ENCODE peak calls at places on chromosomes 5 and 9, in four cellular contexts. One of them, this sample, is unnamed.

GRCh38 chr5:10639846-10640368 is 76.0 kb downstream of the ANKRD33B start:
- DNase-seq in gastrocnemius medialis: no peak
- DNase-seq in PC-3: no peak
- DNase-seq in left ventricle myocardium inferior: no peak
- DNase-seq in this sample: no peak

GRCh38 chr5:55864606-55865541 is 13.7 kb downstream of the IL31RA start:
- DNase-seq in gastrocnemius medialis: no peak
- DNase-seq in PC-3: no peak
- DNase-seq in left ventricle myocardium inferior: no peak
- DNase-seq in this sample: peak

GRCh38 chr5:54553659-54554207 is 36.2 kb downstream of the SNX18 start:
- DNase-seq in gastrocnemius medialis: no peak
- DNase-seq in PC-3: no peak
- DNase-seq in left ventricle myocardium inferior: no peak
- DNase-seq in this sample: no peak

GRCh38 chr9:93126825-93127368 is 7.2 kb downstream of the NINJ1 start:
- DNase-seq in gastrocnemius medialis: no peak
- DNase-seq in PC-3: no peak
- DNase-seq in left ventricle myocardium inferior: peak
- DNase-seq in this sample: no peak

GRCh38 chr9:26228273-26228672 is 550.0 kb upstream of the TUSC1 start:
- DNase-seq in gastrocnemius medialis: no peak
- DNase-seq in PC-3: no peak
- DNase-seq in left ventricle myocardium inferior: no peak
- DNase-seq in this sample: no peak

GRCh38 chr5:14928661-14929060 is 57.1 kb upstream of the ANKH start:
- DNase-seq in gastrocnemius medialis: no peak
- DNase-seq in PC-3: peak
- DNase-seq in left ventricle myocardium inferior: no peak
- DNase-seq in this sample: peak

GRCh38 chr9:136700959-136701664 is 11.3 kb upstream of the DIPK1B start:
- DNase-seq in gastrocnemius medialis: no peak
- DNase-seq in PC-3: no peak
- DNase-seq in left ventricle myocardium inferior: no peak
- DNase-seq in this sample: no peak

GRCh38 chr9:111759762-111760639 is 34.7 kb downstream of the SHOC1 start:
- DNase-seq in gastrocnemius medialis: no peak
- DNase-seq in PC-3: peak
- DNase-seq in left ventricle myocardium inferior: no peak
- DNase-seq in this sample: peak

GRCh38 chr5:139954022-139954421 is 89.1 kb downstream of the NRG2 start:
- DNase-seq in gastrocnemius medialis: no peak
- DNase-seq in PC-3: no peak
- DNase-seq in left ventricle myocardium inferior: no peak
- DNase-seq in this sample: no peak

GRCh38 chr5:68382640-68383039 is 167.1 kb downstream of the PIK3R1 start:
- DNase-seq in gastrocnemius medialis: no peak
- DNase-seq in PC-3: no peak
- DNase-seq in left ventricle myocardium inferior: no peak
- DNase-seq in this sample: peak

GRCh38 chr9:133955821-133956411 is 36.2 kb downstream of the VAV2 start:
- DNase-seq in gastrocnemius medialis: no peak
- DNase-seq in PC-3: no peak
- DNase-seq in left ventricle myocardium inferior: no peak
- DNase-seq in this sample: peak

GRCh38 chr5:140114341-140115185 is 654 bp downstream of the PURA start:
- DNase-seq in gastrocnemius medialis: peak
- DNase-seq in PC-3: peak
- DNase-seq in left ventricle myocardium inferior: peak
- DNase-seq in this sample: peak

GRCh38 chr9:89532478-89532877 is 34.6 kb upstream of the SEMA4D start:
- DNase-seq in gastrocnemius medialis: no peak
- DNase-seq in PC-3: no peak
- DNase-seq in left ventricle myocardium inferior: no peak
- DNase-seq in this sample: no peak

GRCh38 chr9:2231831-2232230 is 216.7 kb downstream of the SMARCA2 start:
- DNase-seq in gastrocnemius medialis: no peak
- DNase-seq in PC-3: no peak
- DNase-seq in left ventricle myocardium inferior: no peak
- DNase-seq in this sample: peak

GRCh38 chr5:181218795-181219124 is 4.3 kb upstream of the TRIM41 start:
- DNase-seq in gastrocnemius medialis: no peak
- DNase-seq in PC-3: no peak
- DNase-seq in left ventricle myocardium inferior: no peak
- DNase-seq in this sample: peak

GRCh38 chr9:4569101-4569500 is 78.8 kb downstream of the SLC1A1 start:
- DNase-seq in gastrocnemius medialis: no peak
- DNase-seq in PC-3: no peak
- DNase-seq in left ventricle myocardium inferior: no peak
- DNase-seq in this sample: no peak

GRCh38 chr5:139668924-139669680 is 21.0 kb downstream of the CXXC5 start:
- DNase-seq in gastrocnemius medialis: no peak
- DNase-seq in PC-3: no peak
- DNase-seq in left ventricle myocardium inferior: no peak
- DNase-seq in this sample: no peak

GRCh38 chr5:135487839-135488514 is 35.8 kb upstream of the TIFAB start:
- DNase-seq in gastrocnemius medialis: no peak
- DNase-seq in PC-3: no peak
- DNase-seq in left ventricle myocardium inferior: no peak
- DNase-seq in this sample: no peak

GRCh38 chr5:135486679-135487395 is 34.7 kb upstream of the TIFAB start:
- DNase-seq in gastrocnemius medialis: no peak
- DNase-seq in PC-3: no peak
- DNase-seq in left ventricle myocardium inferior: no peak
- DNase-seq in this sample: no peak

GRCh38 chr5:135490245-135491037 is 38.3 kb upstream of the TIFAB start:
- DNase-seq in gastrocnemius medialis: no peak
- DNase-seq in PC-3: no peak
- DNase-seq in left ventricle myocardium inferior: no peak
- DNase-seq in this sample: peak

GRCh38 chr5:135489466-135490244 is 37.5 kb upstream of the TIFAB start:
- DNase-seq in gastrocnemius medialis: no peak
- DNase-seq in PC-3: no peak
- DNase-seq in left ventricle myocardium inferior: no peak
- DNase-seq in this sample: no peak

DNA sequence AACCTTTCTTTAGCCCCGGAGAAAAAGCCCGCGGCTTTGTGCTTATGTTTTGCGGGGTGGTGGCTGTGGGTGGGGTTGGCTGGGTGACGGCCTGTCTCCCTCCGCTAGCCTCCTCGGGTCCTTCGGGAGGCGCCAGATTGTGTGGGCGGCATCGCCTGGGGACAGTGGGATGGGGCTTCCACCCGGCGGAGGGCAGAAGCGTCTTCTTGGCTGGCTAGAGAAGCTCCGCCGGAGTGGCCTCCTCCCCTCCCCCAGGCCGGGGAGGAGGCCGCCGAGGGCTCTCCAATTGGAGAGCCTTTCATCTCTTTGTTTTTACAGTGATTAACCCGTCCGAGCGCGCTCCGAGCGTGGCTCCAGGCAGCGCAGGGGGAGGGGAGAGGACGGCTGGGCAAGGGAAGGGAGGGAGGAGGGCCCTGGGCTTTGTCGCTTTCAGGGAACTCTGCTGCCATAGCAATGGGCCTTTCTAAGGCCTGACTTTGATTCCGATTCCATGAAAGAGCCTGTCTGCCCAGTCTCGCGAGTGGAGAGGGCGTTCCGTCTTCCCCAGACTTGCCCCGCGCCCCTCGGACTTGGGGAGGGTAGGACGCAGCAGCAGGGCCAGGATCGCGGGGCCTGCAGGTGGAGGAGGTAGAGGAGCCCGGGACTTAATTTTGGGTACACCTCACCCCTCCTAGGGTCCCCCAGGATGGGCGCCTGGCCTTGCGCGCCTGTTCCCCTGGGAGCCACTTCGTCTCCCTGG is 36.7 kb upstream of the TIFAB start:
- DNase-seq in gastrocnemius medialis: no peak
- DNase-seq in PC-3: peak
- DNase-seq in left ventricle myocardium inferior: no peak
- DNase-seq in this sample: peak
- H3K4me3 ChIP-seq in gastrocnemius medialis: peak
- H3K4me3 ChIP-seq in PC-3: peak
- H3K4me3 ChIP-seq in left ventricle myocardium inferior: peak
- H3K4me3 ChIP-seq in this sample: peak

DNA sequence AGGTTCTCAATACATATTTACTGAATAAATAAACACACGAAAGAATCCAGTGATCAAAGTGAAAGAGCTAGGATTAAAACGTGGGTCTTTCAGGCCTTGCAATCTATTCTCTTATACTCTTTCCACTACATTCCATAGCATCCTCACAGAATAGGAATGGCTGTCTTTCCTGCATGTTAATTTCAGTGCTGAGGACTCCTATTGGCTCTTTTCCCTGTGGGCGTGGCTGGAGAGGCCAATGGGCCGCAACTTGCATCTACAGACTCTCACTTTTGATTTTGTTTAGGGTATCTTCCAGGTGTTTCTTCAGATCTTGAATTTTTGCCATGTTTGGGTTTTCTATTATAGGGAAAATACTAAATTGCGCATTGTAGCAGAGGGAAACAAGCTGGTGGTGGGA is 93.8 kb downstream of the GCNT1 start:
- DNase-seq in gastrocnemius medialis: no peak
- DNase-seq in PC-3: no peak
- DNase-seq in left ventricle myocardium inferior: no peak
- DNase-seq in this sample: no peak
- TF ChIP-seq CTCF in gastrocnemius medialis: no peak
- TF ChIP-seq CTCF in PC-3: no peak
- TF ChIP-seq CTCF in left ventricle myocardium inferior: no peak
- TF ChIP-seq CTCF in this sample: no peak

GRCh38 chr9:87551692-87552303 is 54.1 kb downstream of the DAPK1 start:
- DNase-seq in gastrocnemius medialis: no peak
- DNase-seq in PC-3: no peak
- DNase-seq in left ventricle myocardium inferior: no peak
- DNase-seq in this sample: no peak

GRCh38 chr9:87549774-87550173 is 52.1 kb downstream of the DAPK1 start:
- DNase-seq in gastrocnemius medialis: no peak
- DNase-seq in PC-3: no peak
- DNase-seq in left ventricle myocardium inferior: no peak
- DNase-seq in this sample: no peak

GRCh38 chr9:87547665-87548064 is 50.0 kb downstream of the DAPK1 start:
- DNase-seq in gastrocnemius medialis: no peak
- DNase-seq in PC-3: peak
- DNase-seq in left ventricle myocardium inferior: no peak
- DNase-seq in this sample: no peak

GRCh38 chr9:87548159-87548558 is 50.5 kb downstream of the DAPK1 start:
- DNase-seq in gastrocnemius medialis: no peak
- DNase-seq in PC-3: no peak
- DNase-seq in left ventricle myocardium inferior: no peak
- DNase-seq in this sample: no peak

DNA sequence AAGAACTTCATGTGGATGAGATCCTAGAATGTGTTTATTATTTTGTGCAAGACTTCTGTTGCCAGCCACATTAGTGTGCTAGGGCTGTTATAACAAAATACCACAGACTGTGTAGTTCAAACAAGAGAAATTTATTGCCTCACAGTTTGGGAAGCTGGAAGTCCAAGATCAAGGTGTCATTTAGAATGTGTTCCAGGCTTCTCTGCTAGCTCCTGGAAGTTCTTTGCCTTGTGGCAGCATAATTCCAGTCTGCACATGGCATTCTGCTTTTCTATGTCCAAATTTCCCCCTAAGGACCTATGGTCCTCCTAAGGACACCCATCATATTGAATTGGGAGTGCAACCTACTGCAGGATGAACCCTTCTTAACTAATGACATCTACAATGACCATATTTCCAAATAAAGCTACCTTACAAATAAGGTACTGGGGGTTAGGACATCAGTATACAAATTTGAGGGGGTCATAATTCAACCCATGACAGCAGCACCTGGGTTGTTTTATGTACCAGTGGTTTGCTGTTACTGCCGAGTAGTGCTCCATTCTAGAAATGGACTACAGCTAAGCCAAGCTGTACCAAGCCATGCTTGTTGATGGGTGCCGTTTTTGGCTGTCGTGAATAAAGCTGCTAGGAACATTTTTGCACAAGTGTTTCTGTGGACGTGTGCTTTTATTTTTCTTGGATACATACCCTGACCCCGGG is 52.7 kb downstream of the DAPK1 start:
- DNase-seq in gastrocnemius medialis: no peak
- DNase-seq in PC-3: no peak
- DNase-seq in left ventricle myocardium inferior: no peak
- DNase-seq in this sample: no peak
- H3K4me3 ChIP-seq in gastrocnemius medialis: no peak
- H3K4me3 ChIP-seq in PC-3: no peak
- H3K4me3 ChIP-seq in left ventricle myocardium inferior: no peak
- H3K4me3 ChIP-seq in this sample: no peak

GRCh38 chr5:132468665-132469379 is 21.8 kb downstream of the IRF1 start:
- DNase-seq in gastrocnemius medialis: no peak
- DNase-seq in PC-3: peak
- DNase-seq in left ventricle myocardium inferior: no peak
- DNase-seq in this sample: no peak

GRCh38 chr5:132469380-132470372 is 20.9 kb downstream of the IRF1 start:
- DNase-seq in gastrocnemius medialis: no peak
- DNase-seq in PC-3: no peak
- DNase-seq in left ventricle myocardium inferior: no peak
- DNase-seq in this sample: no peak

GRCh38 chr5:132471006-132471907 is 19.3 kb downstream of the IRF1 start:
- DNase-seq in gastrocnemius medialis: no peak
- DNase-seq in PC-3: no peak
- DNase-seq in left ventricle myocardium inferior: no peak
- DNase-seq in this sample: no peak

GRCh38 chr5:132471944-132472343 is 18.6 kb downstream of the IRF1 start:
- DNase-seq in gastrocnemius medialis: no peak
- DNase-seq in PC-3: no peak
- DNase-seq in left ventricle myocardium inferior: no peak
- DNase-seq in this sample: no peak

GRCh38 chr5:132470596-132470995 is 20.0 kb downstream of the IRF1 start:
- DNase-seq in gastrocnemius medialis: no peak
- DNase-seq in PC-3: no peak
- DNase-seq in left ventricle myocardium inferior: no peak
- DNase-seq in this sample: no peak
- TF ChIP-seq CTCF in gastrocnemius medialis: no peak
- TF ChIP-seq CTCF in PC-3: no peak
- TF ChIP-seq CTCF in left ventricle myocardium inferior: no peak
- TF ChIP-seq CTCF in this sample: no peak